ENCODE peak calls at places on chromosomes 3 and 15, in ten cellular contexts. X, C, I, S, O, E, H, M, Z and A are unnamed samples.
A peak's percentile ranks its signal among the peaks of the same experiment; 100 is the strongest.

GRCh38 chr15:52037889-52038505 is 19.0 kb downstream of the MAPK6 start:
- DNase-seq in X (no peak), C (no peak), I (no peak), S (no peak), O (no peak), E (no peak), H (no peak), M (no peak), Z (no peak), A (no peak)

GRCh38 chr3:184231671-184232070 is 2.3 kb downstream of the VWA5B2 start:
- DNase-seq in X (no peak), C (no peak), I (no peak), S (no peak), O (no peak), E (no peak), H (no peak), M (no peak), Z (no peak), A (no peak)

GRCh38 chr15:59174846-59175831 is 31.5 kb upstream of the LDHAL6B start:
- DNase-seq in X (peak; percentile 28), C (peak; percentile 25), I (peak; percentile 65), S (peak; percentile 37), O (peak; percentile 74), E (peak; percentile 87), H (peak; percentile 62), M (no peak), Z (no peak), A (peak; percentile 36)

GRCh38 chr3:9500108-9501050 is 53.2 kb downstream of the LHFPL4 start:
- DNase-seq in X (no peak), C (peak; percentile 53), I (peak; percentile 65), S (peak; percentile 60), O (peak; percentile 48), E (peak; percentile 54), H (peak; percentile 85), M (no peak), Z (no peak), A (no peak)

GRCh38 chr3:57627976-57628375 is 30.8 kb upstream of the ARF4 start:
- DNase-seq in X (no peak), C (no peak), I (no peak), S (no peak), O (no peak), E (no peak), H (no peak), M (no peak), Z (no peak), A (no peak)

GRCh38 chr3:140910860-140911259 is 30.8 kb upstream of the SLC25A36 start:
- DNase-seq in X (no peak), C (no peak), I (no peak), S (no peak), O (peak; percentile 51), E (peak; percentile 7), H (peak; percentile 76), M (no peak), Z (no peak), A (no peak)

GRCh38 chr3:171948674-171949073 is 90.7 kb upstream of the FNDC3B start:
- DNase-seq in X (no peak), C (no peak), I (no peak), S (no peak), O (no peak), E (no peak), H (no peak), M (no peak), Z (no peak), A (no peak)

GRCh38 chr3:51670711-51671089 is 352 bp upstream of the TEX264 start:
- DNase-seq in X (no peak), C (no peak), I (no peak), S (no peak), O (no peak), E (no peak), H (no peak), M (no peak), Z (no peak), A (no peak)

GRCh38 chr3:186226466-186226865 is 117.6 kb upstream of the ETV5 start:
- DNase-seq in X (no peak), C (no peak), I (no peak), S (no peak), O (no peak), E (no peak), H (no peak), M (no peak), Z (no peak), A (no peak)

GRCh38 chr3:197454014-197454413 is 101.8 kb downstream of the BDH1 start:
- DNase-seq in X (no peak), C (no peak), I (no peak), S (no peak), O (peak; percentile 21), E (no peak), H (no peak), M (no peak), Z (no peak), A (no peak)

GRCh38 chr3:114078126-114078525 is 21.6 kb downstream of the QTRT2 start:
- DNase-seq in X (no peak), C (no peak), I (no peak), S (no peak), O (no peak), E (peak; percentile 51), H (no peak), M (no peak), Z (no peak), A (no peak)

GRCh38 chr15:25184356-25185155 is 229.8 kb downstream of the SNRPN start:
- DNase-seq in X (no peak), C (no peak), I (peak; percentile 10), S (no peak), O (no peak), E (no peak), H (no peak), M (no peak), Z (no peak), A (no peak)

DNA sequence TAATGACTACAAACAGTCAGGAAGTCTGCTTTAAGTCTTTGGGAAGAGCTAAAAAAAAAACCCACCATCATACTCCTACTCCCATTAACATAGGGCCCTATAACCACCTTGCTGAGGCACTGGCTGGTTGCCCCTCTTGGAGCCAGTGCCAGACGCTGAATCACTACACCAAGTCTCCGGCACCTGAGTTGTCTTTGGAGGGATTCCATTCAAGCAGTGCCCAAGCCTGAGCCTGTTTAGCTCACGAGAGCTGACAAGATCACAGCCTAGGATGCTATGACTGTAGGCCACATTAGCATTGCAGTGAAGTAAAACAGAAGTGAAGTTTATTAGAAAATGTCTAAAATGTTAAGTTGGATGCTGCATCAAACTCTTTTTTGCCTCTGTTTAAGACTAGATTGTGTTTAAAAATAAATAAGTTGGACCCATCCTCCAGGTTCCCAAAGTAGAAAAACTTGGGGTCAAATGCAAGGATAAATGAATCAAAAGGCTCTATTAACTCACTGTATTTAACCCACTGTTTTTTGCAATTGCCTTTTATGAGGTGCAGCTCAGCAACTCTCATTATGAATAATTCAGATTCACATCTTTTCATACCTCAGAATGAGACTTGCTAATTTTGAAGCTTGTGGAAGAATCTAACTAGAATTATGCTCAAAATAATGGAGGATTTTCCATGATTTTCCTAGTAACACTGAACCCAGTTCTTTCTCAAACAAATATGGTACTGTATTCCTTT is 461.9 kb downstream of the FOXP1 start:
- DNase-seq in X (no peak), C (no peak), I (no peak), S (no peak), O (no peak), E (no peak), H (no peak), M (no peak), Z (no peak), A (no peak)
- H3K27ac ChIP-seq in X (no peak overlapping the region), C (no peak overlapping the region), I (no peak overlapping the region), S (no peak overlapping the region), O (no peak overlapping the region), E (no peak overlapping the region), H (peak overlapping the region; percentile 3), M (no peak overlapping the region), Z (no peak overlapping the region), A (no peak overlapping the region)

DNA sequence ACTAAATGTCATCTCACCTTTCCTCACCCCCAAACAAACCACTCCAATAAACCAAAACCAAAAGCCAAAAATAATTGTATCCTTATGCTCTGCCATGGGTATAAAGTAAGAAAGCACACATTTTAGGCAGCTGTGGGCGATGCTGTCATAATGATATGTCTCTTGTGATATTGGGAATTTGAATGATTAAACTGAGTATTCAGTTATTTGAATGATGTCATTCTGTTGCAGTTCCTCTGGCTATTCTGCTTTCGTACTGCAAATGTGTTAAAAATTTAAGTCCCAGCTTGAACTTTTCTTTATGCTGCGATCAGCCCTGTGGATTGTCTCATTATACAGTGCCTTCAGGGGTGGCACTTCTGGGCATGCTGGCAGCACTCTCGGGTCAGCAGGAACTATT is 10.8 kb upstream of the NR1D2 start:
- DNase-seq in X (no peak), C (no peak), I (no peak), S (no peak), O (no peak), E (no peak), H (no peak), M (no peak), Z (no peak), A (no peak)
- TF ChIP-seq POLR2A in X (no peak), C (no peak), I (no peak), S (no peak), O (no peak), E (no peak), H (no peak), M (no peak), Z (no peak), A (no peak)

GRCh38 chr15:70395164-70395563 is 297.4 kb upstream of the TLE3 start:
- DNase-seq in X (no peak), C (no peak), I (no peak), S (no peak), O (no peak), E (no peak), H (no peak), M (no peak), Z (no peak), A (no peak)
- H3K27me3 ChIP-seq in X (no peaks in the 10 kb centered on the region), C (no peaks in the 10 kb centered on the region), I (no peaks in the 10 kb centered on the region), S (no peaks in the 10 kb centered on the region), O (peaks cover 27% of the 10 kb centered on the region), E (peaks cover 45% of the 10 kb centered on the region), H (no peaks in the 10 kb centered on the region), M (no peaks in the 10 kb centered on the region), Z (no peaks in the 10 kb centered on the region), A (no peaks in the 10 kb centered on the region)

GRCh38 chr15:63133786-63134185 is 12.1 kb downstream of the LACTB start:
- DNase-seq in X (no peak), C (no peak), I (no peak), S (no peak), O (no peak), E (peak; percentile 75), H (no peak), M (no peak), Z (no peak), A (no peak)

GRCh38 chr15:63135804-63136203 is 14.1 kb downstream of the LACTB start:
- DNase-seq in X (no peak), C (no peak), I (no peak), S (no peak), O (no peak), E (peak; percentile 90), H (no peak), M (no peak), Z (no peak), A (no peak)

GRCh38 chr15:63135281-63135680 is 13.6 kb downstream of the LACTB start:
- DNase-seq in X (no peak), C (no peak), I (no peak), S (no peak), O (no peak), E (peak; percentile 46), H (no peak), M (no peak), Z (no peak), A (no peak)

GRCh38 chr15:63136742-63137141 is 15.1 kb downstream of the LACTB start:
- DNase-seq in X (no peak), C (no peak), I (no peak), S (no peak), O (no peak), E (peak; percentile 33), H (no peak), M (no peak), Z (no peak), A (no peak)

GRCh38 chr15:63134245-63134644 is 12.6 kb downstream of the LACTB start:
- DNase-seq in X (no peak), C (no peak), I (no peak), S (no peak), O (no peak), E (no peak), H (no peak), M (no peak), Z (no peak), A (no peak)
- H3K27ac ChIP-seq in X (peak overlapping the region; percentile 51), C (no peak overlapping the region), I (peak overlapping the region; percentile 5), S (no peak overlapping the region), O (no peak overlapping the region), E (peak overlapping the region; percentile 100), H (no peak overlapping the region), M (peak overlapping the region; percentile 34), Z (no peak overlapping the region), A (peak overlapping the region; percentile 51)